ENCODE peak calls at places on chromosome 5, in seven cellular contexts. X is anterior cingulate cortex; S is central memory CD4-positive, alpha-beta T cell; D is IMR-90; B is T1000; U is adrenal gland; L is upper lobe of left lung. A is an unnamed sample.

GRCh38 chr5:103271570-103272289 is 13.2 kb downstream of the MACIR start:
- DNase-seq in X (no peak), S (no peak), D (peak; percentile 11), B (no peak), U (no peak), L (no peak), A (no peak)

GRCh38 chr5:19605846-19606407 is 382.1 kb downstream of the CDH18 start:
- DNase-seq in X (no peak), S (no peak), D (no peak), B (no peak), U (no peak), L (no peak), A (no peak)

GRCh38 chr5:101045689-101046088 is 142.6 kb upstream of the ST8SIA4 start:
- DNase-seq in X (no peak), S (peak; percentile 13), D (no peak), B (no peak), U (no peak), L (no peak), A (no peak)

GRCh38 chr5:79464695-79465332 is 49.1 kb downstream of the HOMER1 start:
- DNase-seq in X (no peak), S (peak; percentile 6), D (peak; percentile 53), B (no peak), U (no peak), L (no peak), A (no peak)

GRCh38 chr5:94992325-94992724 is 292.6 kb downstream of the MCTP1 start:
- DNase-seq in X (no peak), S (no peak), D (no peak), B (no peak), U (no peak), L (no peak), A (no peak)

GRCh38 chr5:102910240-102911226 is 155.4 kb downstream of the PAM start:
- DNase-seq in X (no peak), S (no peak), D (peak; percentile 70), B (no peak), U (no peak), L (no peak), A (no peak)

GRCh38 chr5:150556106-150556505 is 48.2 kb downstream of the NDST1 start:
- DNase-seq in X (no peak), S (no peak), D (no peak), B (no peak), U (no peak), L (no peak), A (no peak)

GRCh38 chr5:103037673-103038455 is 82.1 kb downstream of the GIN1 start:
- DNase-seq in X (no peak), S (no peak), D (peak; percentile 8), B (no peak), U (no peak), L (no peak), A (no peak)

GRCh38 chr5:148760945-148761638 is 65.3 kb upstream of the ADRB2 start:
- DNase-seq in X (no peak), S (no peak), D (no peak), B (no peak), U (no peak), L (no peak), A (no peak)

GRCh38 chr5:172904643-172905345 is 54.4 kb upstream of the RPL26L1 start:
- DNase-seq in X (peak; percentile 46), S (no peak), D (peak; percentile 84), B (no peak), U (peak; percentile 96), L (peak; percentile 86), A (no peak)

GRCh38 chr5:87020099-87020934 is 247.4 kb upstream of the RASA1 start:
- DNase-seq in X (peak; percentile 24), S (peak; percentile 7), D (peak; percentile 16), B (no peak), U (peak; percentile 52), L (no peak), A (no peak)

GRCh38 chr5:54981928-54982327 is 3.5 kb downstream of the ESM1 start:
- DNase-seq in X (no peak), S (no peak), D (no peak), B (no peak), U (no peak), L (no peak), A (no peak)